ENCODE peak calls at places on chromosome 1, in ten cellular contexts. Y, M, Z, L, I, K, O, W, A and S are unnamed samples.

GRCh38 chr1:19640363-19641316 is 3.5 kb upstream of the NBL1 start:
- DNase-seq in Y (no peak), M (peak), Z (no peak), L (no peak), I (no peak), K (peak), O (no peak), W (peak), A (peak), S (peak)

GRCh38 chr1:212754193-212754592 is 37.4 kb downstream of the NSL1 start:
- DNase-seq in Y (no peak), M (no peak), Z (peak), L (no peak), I (no peak), K (no peak), O (no peak), W (no peak), A (no peak), S (no peak)

GRCh38 chr1:43978551-43979260 is at the start of gene B4GALT2:
- DNase-seq in Y (no peak), M (peak), Z (peak), L (peak), I (no peak), K (no peak), O (no peak), W (peak), A (peak), S (peak)

GRCh38 chr1:154931940-154932487 is 4.5 kb downstream of the PMVK start:
- DNase-seq in Y (no peak), M (peak), Z (no peak), L (no peak), I (no peak), K (no peak), O (no peak), W (peak), A (peak), S (no peak)

GRCh38 chr1:18511469-18511997 is 30.8 kb downstream of the KLHDC7A start:
- DNase-seq in Y (no peak), M (no peak), Z (no peak), L (no peak), I (no peak), K (no peak), O (no peak), W (no peak), A (no peak), S (no peak)

GRCh38 chr1:225657462-225657989 is 4.6 kb upstream of the ENAH start:
- DNase-seq in Y (no peak), M (peak), Z (no peak), L (peak), I (peak), K (peak), O (no peak), W (no peak), A (peak), S (no peak)

GRCh38 chr1:38258085-38258484 is 211.5 kb upstream of the POU3F1 start:
- DNase-seq in Y (no peak), M (no peak), Z (no peak), L (no peak), I (no peak), K (no peak), O (no peak), W (no peak), A (no peak), S (no peak)

GRCh38 chr1:65362545-65362944 is 53.2 kb downstream of the DNAJC6 start:
- DNase-seq in Y (no peak), M (peak), Z (no peak), L (no peak), I (no peak), K (no peak), O (no peak), W (no peak), A (peak), S (no peak)

GRCh38 chr1:201311356-201312011 is 28.2 kb downstream of the PKP1 start:
- DNase-seq in Y (no peak), M (peak), Z (peak), L (no peak), I (no peak), K (no peak), O (no peak), W (no peak), A (no peak), S (no peak)

GRCh38 chr1:21312407-21312992 is 22.2 kb upstream of the ECE1 start:
- DNase-seq in Y (no peak), M (no peak), Z (no peak), L (no peak), I (no peak), K (no peak), O (no peak), W (no peak), A (no peak), S (no peak)

GRCh38 chr1:179883739-179884138 is 1.7 kb downstream of the TOR1AIP1 start:
- DNase-seq in Y (no peak), M (peak), Z (peak), L (peak), I (no peak), K (peak), O (no peak), W (peak), A (peak), S (no peak)

GRCh38 chr1:64505944-64506658 is 36.2 kb downstream of the CACHD1 start:
- DNase-seq in Y (no peak), M (peak), Z (no peak), L (no peak), I (no peak), K (no peak), O (no peak), W (peak), A (peak), S (no peak)

GRCh38 chr1:228358764-228359612 is 47.6 kb downstream of the TRIM11 start:
- DNase-seq in Y (no peak), M (no peak), Z (no peak), L (no peak), I (no peak), K (no peak), O (no peak), W (no peak), A (no peak), S (no peak)

GRCh38 chr1:46691997-46692790 is 20.5 kb downstream of the TEX38 start:
- DNase-seq in Y (no peak), M (no peak), Z (no peak), L (peak), I (peak), K (no peak), O (no peak), W (no peak), A (peak), S (no peak)

GRCh38 chr1:39508857-39509305 is 17.4 kb downstream of the BMP8A start:
- DNase-seq in Y (no peak), M (peak), Z (no peak), L (peak), I (peak), K (peak), O (no peak), W (no peak), A (no peak), S (no peak)

GRCh38 chr1:244313346-244313745 is 138.4 kb downstream of the ADSS2 start:
- DNase-seq in Y (no peak), M (no peak), Z (no peak), L (peak), I (no peak), K (no peak), O (no peak), W (no peak), A (no peak), S (no peak)

GRCh38 chr1:200354243-200354642 is 55.6 kb downstream of the ZNF281 start:
- DNase-seq in Y (no peak), M (no peak), Z (peak), L (peak), I (no peak), K (no peak), O (no peak), W (no peak), A (no peak), S (no peak)

GRCh38 chr1:63643926-63644325 is 50.7 kb downstream of the PGM1 start:
- DNase-seq in Y (peak), M (peak), Z (no peak), L (no peak), I (no peak), K (no peak), O (no peak), W (no peak), A (no peak), S (no peak)

GRCh38 chr1:110210604-110211502 is 739 bp downstream of the KCNC4 start:
- DNase-seq in Y (peak), M (peak), Z (peak), L (peak), I (peak), K (peak), O (no peak), W (peak), A (peak), S (peak)

GRCh38 chr1:2801535-2802291 is at the start of gene TTC34:
- DNase-seq in Y (no peak), M (peak), Z (peak), L (no peak), I (peak), K (no peak), O (no peak), W (no peak), A (peak), S (peak)

GRCh38 chr1:94471271-94471670 is 53.1 kb downstream of the ABCD3 start:
- DNase-seq in Y (no peak), M (no peak), Z (no peak), L (no peak), I (no peak), K (no peak), O (no peak), W (no peak), A (no peak), S (no peak)

GRCh38 chr1:108722292-108722691 is 9.6 kb downstream of the FNDC7 start:
- DNase-seq in Y (no peak), M (no peak), Z (no peak), L (no peak), I (peak), K (no peak), O (no peak), W (no peak), A (no peak), S (no peak)

GRCh38 chr1:111696330-111696729 is 42.9 kb downstream of the INKA2 start:
- DNase-seq in Y (no peak), M (no peak), Z (no peak), L (no peak), I (no peak), K (no peak), O (no peak), W (no peak), A (no peak), S (no peak)

GRCh38 chr1:36322786-36323635 is 434 bp downstream of the EVA1B start:
- DNase-seq in Y (peak), M (peak), Z (peak), L (peak), I (peak), K (peak), O (no peak), W (peak), A (no peak), S (peak)

DNA sequence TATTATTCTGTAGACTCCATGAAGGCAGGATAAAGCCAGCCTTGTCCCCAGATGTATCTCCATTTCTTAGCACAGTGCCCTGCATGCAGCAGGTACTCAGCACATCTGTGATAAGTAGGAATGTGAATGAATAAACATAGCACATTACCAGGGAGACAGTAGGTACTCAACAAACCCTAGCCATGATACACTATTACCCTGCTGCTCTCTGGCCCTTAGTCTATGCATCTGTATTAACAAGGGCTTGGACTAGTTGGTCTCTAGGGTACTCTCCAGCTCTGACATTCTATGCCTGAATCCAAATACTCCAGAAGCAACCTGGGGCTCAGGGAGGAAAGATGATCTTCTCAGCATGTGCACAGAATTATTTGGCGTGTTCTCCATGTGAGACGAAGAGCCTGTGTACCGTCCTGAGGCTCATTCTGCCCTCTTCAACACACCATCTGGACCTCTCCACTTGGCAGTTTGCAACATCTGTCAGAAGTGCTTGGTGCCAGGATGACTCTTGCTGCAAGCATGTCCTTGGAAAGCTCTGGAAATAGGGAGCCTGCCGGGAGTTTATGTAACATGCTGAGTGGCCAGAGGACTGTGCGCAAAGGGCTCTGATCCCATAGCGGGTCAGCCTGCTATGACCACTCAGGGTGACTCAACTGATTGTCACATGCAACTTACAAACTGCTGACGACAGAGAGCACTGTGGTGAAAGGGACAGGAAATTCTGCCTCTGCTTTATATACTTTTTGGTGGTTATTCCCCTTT is 228.2 kb upstream of the USP24 start:
- DNase-seq in Y (peak), M (no peak), Z (no peak), L (peak), I (peak), K (peak), O (peak), W (peak), A (peak), S (no peak)
- TF ChIP-seq CTCF in Y (peak), M (no peak), Z (no peak), L (no peak), I (no peak), K (no peak), O (no peak), W (peak), A (peak), S (no peak)

GRCh38 chr1:931380-932177 is 7.9 kb downstream of the SAMD11 start:
- DNase-seq in Y (no peak), M (no peak), Z (no peak), L (no peak), I (no peak), K (no peak), O (no peak), W (no peak), A (no peak), S (no peak)
- TF ChIP-seq CTCF in Y (no peak), M (no peak), Z (no peak), L (peak), I (no peak), K (no peak), O (no peak), W (no peak), A (no peak), S (no peak)

DNA sequence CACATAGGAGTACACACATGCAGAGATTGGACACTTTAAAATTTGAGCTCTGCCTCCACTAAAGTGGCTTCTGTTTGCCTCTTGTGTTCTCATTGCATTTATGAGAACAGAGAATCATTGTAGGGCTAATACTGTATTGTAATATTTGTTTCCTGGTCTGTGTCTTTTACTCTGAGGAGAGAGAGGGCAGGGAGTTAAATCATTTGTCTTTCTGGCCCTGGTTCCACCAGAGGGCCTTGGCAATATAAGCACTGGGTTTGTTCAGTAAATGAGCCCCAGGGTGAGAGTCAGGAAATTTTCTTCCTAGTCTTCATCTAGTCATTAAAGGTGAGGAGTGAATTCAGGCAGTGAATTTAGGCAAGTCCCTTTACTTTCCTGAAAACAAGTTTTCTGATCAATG is 70.3 kb downstream of the NFIA start:
- DNase-seq in Y (no peak), M (peak), Z (no peak), L (no peak), I (no peak), K (no peak), O (no peak), W (no peak), A (no peak), S (no peak)
- TF ChIP-seq CTCF in Y (no peak), M (no peak), Z (no peak), L (no peak), I (no peak), K (no peak), O (no peak), W (no peak), A (no peak), S (no peak)

GRCh38 chr1:204307334-204307883 is 52.3 kb downstream of the PLEKHA6 start:
- DNase-seq in Y (no peak), M (no peak), Z (no peak), L (no peak), I (peak), K (no peak), O (no peak), W (peak), A (no peak), S (peak)
- TF ChIP-seq CTCF in Y (peak), M (no peak), Z (no peak), L (no peak), I (peak), K (no peak), O (no peak), W (peak), A (no peak), S (no peak)

GRCh38 chr1:73604739-73605138 is 593.2 kb downstream of the LRRIQ3 start:
- DNase-seq in Y (no peak), M (no peak), Z (no peak), L (peak), I (no peak), K (peak), O (no peak), W (no peak), A (peak), S (no peak)
- TF ChIP-seq CTCF in Y (no peak), M (no peak), Z (no peak), L (no peak), I (no peak), K (no peak), O (no peak), W (no peak), A (no peak), S (no peak)

GRCh38 chr1:234409328-234409727 is 36.1 kb downstream of the COA6 start:
- DNase-seq in Y (no peak), M (no peak), Z (no peak), L (no peak), I (peak), K (no peak), O (no peak), W (no peak), A (no peak), S (no peak)
- TF ChIP-seq CTCF in Y (no peak), M (no peak), Z (no peak), L (no peak), I (peak), K (peak), O (no peak), W (peak), A (peak), S (no peak)

DNA sequence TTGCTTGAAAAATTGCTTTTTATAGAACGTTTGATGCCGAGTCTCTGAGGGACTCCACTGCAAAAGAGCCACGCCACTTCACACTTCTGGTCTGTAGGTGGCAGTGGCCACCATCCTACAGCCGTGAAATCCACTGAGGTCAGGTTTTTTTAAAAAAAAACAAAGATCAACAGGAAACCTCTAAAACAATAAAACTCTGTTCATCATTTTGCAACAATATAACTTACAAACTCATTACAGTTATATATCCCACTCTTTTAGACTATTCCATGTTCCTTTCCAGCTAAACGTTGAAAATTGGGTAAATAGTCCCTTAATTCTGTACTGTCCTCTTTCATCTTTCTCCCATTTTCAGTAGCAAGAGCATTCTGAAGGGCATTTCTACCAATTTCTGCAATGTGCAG is 64.6 kb upstream of the FMN2 start:
- DNase-seq in Y (no peak), M (peak), Z (peak), L (peak), I (peak), K (peak), O (no peak), W (peak), A (peak), S (peak)
- TF ChIP-seq CTCF in Y (peak), M (peak), Z (peak), L (peak), I (peak), K (peak), O (peak), W (peak), A (peak), S (peak)

GRCh38 chr1:240343966-240344365 is 252.3 kb downstream of the FMN2 start:
- DNase-seq in Y (no peak), M (no peak), Z (no peak), L (no peak), I (no peak), K (no peak), O (no peak), W (no peak), A (no peak), S (no peak)

GRCh38 chr1:240338837-240339236 is 247.2 kb downstream of the FMN2 start:
- DNase-seq in Y (no peak), M (no peak), Z (no peak), L (no peak), I (no peak), K (no peak), O (no peak), W (no peak), A (no peak), S (no peak)

GRCh38 chr1:240344918-240345317 is 253.2 kb downstream of the FMN2 start:
- DNase-seq in Y (no peak), M (no peak), Z (no peak), L (peak), I (peak), K (peak), O (no peak), W (no peak), A (peak), S (no peak)

GRCh38 chr1:240341365-240342250 is 249.9 kb downstream of the FMN2 start:
- DNase-seq in Y (no peak), M (no peak), Z (no peak), L (no peak), I (no peak), K (no peak), O (no peak), W (no peak), A (peak), S (no peak)

GRCh38 chr1:240342251-240342625 is 250.6 kb downstream of the FMN2 start:
- DNase-seq in Y (no peak), M (no peak), Z (no peak), L (no peak), I (peak), K (no peak), O (no peak), W (no peak), A (no peak), S (no peak)
- TF ChIP-seq CTCF in Y (no peak), M (no peak), Z (no peak), L (no peak), I (no peak), K (no peak), O (no peak), W (no peak), A (no peak), S (no peak)

DNA sequence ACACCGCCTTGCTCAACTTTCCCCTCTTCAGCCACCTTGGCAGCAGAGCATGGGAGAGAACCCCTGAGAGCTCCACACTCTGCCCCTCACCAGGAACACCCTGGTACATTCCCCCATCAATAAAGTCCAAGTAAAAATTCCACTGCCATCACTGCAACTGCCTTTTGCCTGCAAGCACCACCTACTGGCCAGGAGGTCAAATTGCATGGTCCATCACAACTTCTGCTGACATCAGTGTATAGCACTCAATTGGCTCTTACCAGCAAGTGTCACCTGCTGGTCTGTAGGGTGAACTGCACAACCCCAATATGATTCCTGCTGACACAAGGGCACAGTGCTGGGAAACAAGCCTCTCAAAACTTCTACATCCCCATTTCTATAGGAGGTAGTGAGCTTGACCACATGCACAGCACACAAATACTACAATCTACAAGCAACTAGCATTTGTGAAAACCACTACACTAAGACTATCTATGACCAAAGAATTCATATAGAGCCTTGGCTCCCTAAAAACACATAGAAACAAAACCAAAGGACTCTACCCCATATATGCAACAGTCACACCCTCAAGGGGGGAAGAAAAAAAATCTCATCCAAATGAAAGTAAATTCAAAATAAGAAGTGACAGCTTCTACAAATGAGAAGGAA is 69.2 kb downstream of the FASLG start:
- DNase-seq in Y (no peak), M (peak), Z (peak), L (peak), I (peak), K (peak), O (no peak), W (no peak), A (peak), S (no peak)
- TF ChIP-seq CTCF in Y (peak), M (peak), Z (peak), L (peak), I (peak), K (peak), O (peak), W (peak), A (peak), S (peak)

GRCh38 chr1:115040501-115040900 is 10.9 kb downstream of the TSHB start:
- DNase-seq in Y (no peak), M (no peak), Z (no peak), L (no peak), I (no peak), K (no peak), O (no peak), W (no peak), A (no peak), S (no peak)
- TF ChIP-seq CTCF in Y (no peak), M (no peak), Z (no peak), L (no peak), I (no peak), K (no peak), O (no peak), W (no peak), A (peak), S (no peak)